ENCODE peak calls at places on chromosomes 13 and 19, in nine cellular contexts. K, F, M, V, U, E, Z, C and X are unnamed samples.

GRCh38 chr13:33015791-33016323 is 366 bp upstream of the KL start:
- DNase-seq in Z (no peak), K (peak; percentile 62), E (no peak), F (peak; percentile 17), M (peak; percentile 14), C (no peak), U (no peak), V (no peak), X (peak; percentile 59)

GRCh38 chr19:33273881-33274662 is 28.3 kb downstream of the CEBPA start:
- DNase-seq in F (peak; percentile 68), E (no peak), U (no peak), K (no peak), V (no peak), M (peak; percentile 70), Z (peak; percentile 81), C (peak; percentile 80), X (peak; percentile 31)

GRCh38 chr13:37225414-37226047 is 120.1 kb upstream of the CSNK1A1L start:
- DNase-seq in U (no peak), F (no peak), E (no peak), C (peak; percentile 40), V (no peak), Z (peak; percentile 28), K (no peak), M (no peak), X (no peak)

GRCh38 chr13:86559915-86560314 is 760.7 kb upstream of the SLITRK6 start:
- DNase-seq in V (no peak), M (no peak), K (no peak), Z (no peak), U (no peak), F (no peak), C (no peak), E (no peak), X (no peak)

GRCh38 chr13:78491978-78492377 is 111.4 kb downstream of the POU4F1 start:
- DNase-seq in C (no peak), K (no peak), E (no peak), V (no peak), U (no peak), F (no peak), M (no peak), Z (no peak), X (no peak)

GRCh38 chr19:41302624-41303351 is 7.2 kb upstream of the CCDC97 start:
- DNase-seq in M (no peak), K (no peak), F (no peak), V (no peak), E (no peak), U (no peak), C (no peak), Z (no peak), X (no peak)

GRCh38 chr13:50842711-50843255 is 709 bp downstream of the DLEU7 start:
- DNase-seq in V (no peak), Z (no peak), U (no peak), F (no peak), K (peak; percentile 41), C (no peak), M (no peak), E (no peak), X (no peak)

GRCh38 chr19:2164020-2164988 is 571 bp downstream of the DOT1L start:
- DNase-seq in F (peak; percentile 63), M (peak; percentile 31), U (no peak), Z (peak; percentile 27), K (no peak), V (peak; percentile 37), E (no peak), C (peak; percentile 47), X (peak; percentile 36)

GRCh38 chr13:23430664-23431063 is 2.8 kb downstream of the SACS start:
- DNase-seq in K (no peak), U (no peak), C (no peak), F (no peak), Z (no peak), M (no peak), V (no peak), E (no peak), X (no peak)

GRCh38 chr13:85995788-85996418 is 196.7 kb upstream of the SLITRK6 start:
- DNase-seq in M (no peak), Z (no peak), C (no peak), U (no peak), E (no peak), F (no peak), K (no peak), V (no peak), X (no peak)

DNA sequence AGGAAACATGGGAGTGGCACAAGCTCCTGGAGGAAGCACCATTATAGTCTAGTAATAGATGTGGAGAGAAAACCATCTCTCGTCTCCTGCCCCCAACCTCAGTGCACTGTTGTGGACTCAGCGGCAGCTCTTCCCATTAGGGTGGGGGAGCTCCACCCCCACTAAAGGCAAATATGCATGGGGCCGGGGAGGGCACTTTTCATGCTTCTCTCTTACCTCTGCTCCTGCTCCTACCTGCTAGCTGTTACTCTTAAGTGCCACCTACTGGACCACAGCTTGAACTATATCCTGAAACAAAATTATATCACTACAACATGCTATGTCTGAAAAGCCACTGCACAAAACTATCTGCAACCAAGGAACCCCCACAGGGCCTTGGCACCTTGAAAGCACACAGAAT is 112.6 kb upstream of the DACH1 start:
- DNase-seq in C (peak; percentile 1), U (no peak), F (no peak), M (no peak), K (no peak), Z (no peak), E (no peak), V (no peak), X (no peak)
- TF ChIP-seq CTCF in C (no peak), U (no peak), F (no peak), M (no peak), K (no peak), Z (peak; percentile 22), E (no peak), V (peak; percentile 59), X (no peak)

DNA sequence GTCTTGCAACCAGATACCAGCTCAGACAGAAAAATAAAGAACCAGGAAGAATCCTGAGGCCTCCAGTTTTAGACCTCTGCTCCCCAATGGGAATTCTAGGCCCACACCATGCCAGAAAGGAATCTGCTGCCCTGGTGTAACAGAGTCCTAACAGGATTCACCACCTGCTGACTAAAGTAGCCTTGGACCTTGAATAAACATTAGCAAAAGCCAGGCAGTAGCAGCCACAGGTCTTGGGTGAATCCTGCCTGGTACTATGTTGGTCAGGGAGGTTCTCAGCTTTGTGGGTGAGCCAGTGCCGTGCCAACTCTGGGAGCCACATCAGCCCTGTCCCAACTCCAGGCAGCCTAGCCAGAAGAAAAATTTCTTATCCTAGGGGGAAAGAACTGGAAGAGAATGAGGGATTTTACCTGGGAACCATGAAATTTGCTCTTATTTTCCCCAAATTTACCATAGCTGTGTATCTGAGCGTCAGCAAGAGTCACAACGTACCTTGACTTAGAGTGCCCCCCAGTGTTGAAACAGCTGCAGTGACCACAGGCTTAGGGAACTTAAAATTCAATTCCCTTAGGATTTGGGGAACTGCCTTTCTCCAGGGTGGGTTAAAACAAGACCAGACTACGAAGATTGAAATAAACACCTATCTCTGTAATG is 1895.6 kb upstream of the PRR20A start:
- DNase-seq in M (no peak), E (no peak), C (no peak), V (no peak), K (no peak), U (no peak), Z (no peak), F (no peak), X (peak; percentile 42)
- TF ChIP-seq CTCF in M (no peak), E (no peak), C (no peak), V (peak; percentile 70), K (no peak), U (no peak), Z (no peak), F (no peak), X (peak; percentile 69)

DNA sequence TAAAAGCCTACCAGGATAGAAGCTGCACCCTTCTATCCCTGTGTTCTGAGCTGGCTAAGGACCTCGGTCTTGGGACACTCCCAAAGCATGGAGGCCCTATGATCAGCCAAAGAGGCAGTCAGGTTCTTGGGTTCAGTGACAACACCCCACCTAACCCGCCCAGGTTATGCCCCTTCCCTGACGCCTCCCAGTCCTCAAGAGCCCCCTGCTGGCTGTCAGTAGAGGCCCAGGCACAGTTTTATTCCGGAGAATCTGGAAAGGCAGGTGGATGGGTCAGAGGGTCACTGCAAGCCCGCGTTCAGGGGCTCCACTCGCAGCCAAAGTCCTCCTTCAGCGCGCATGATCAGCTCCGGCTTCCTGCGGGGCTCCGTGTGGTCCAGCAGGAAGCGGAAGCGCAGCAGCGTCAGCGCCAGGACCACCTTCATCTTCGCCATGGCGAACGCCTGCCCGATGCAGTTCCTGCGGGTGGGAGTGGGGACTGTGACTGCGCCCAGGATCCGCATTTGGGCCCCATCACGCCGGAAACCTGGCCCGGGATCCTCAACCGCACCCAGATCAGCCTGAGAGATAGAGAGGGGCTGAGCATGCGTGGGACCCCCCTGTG is 22.3 kb downstream of the OR10H3 start:
- DNase-seq in M (peak; percentile 34), Z (no peak), U (no peak), E (peak; percentile 41), C (no peak), K (no peak), V (no peak), F (no peak), X (no peak)
- TF ChIP-seq CTCF in M (peak; percentile 32), Z (no peak), U (no peak), E (peak; percentile 54), C (no peak), K (no peak), V (no peak), F (no peak), X (no peak)

DNA sequence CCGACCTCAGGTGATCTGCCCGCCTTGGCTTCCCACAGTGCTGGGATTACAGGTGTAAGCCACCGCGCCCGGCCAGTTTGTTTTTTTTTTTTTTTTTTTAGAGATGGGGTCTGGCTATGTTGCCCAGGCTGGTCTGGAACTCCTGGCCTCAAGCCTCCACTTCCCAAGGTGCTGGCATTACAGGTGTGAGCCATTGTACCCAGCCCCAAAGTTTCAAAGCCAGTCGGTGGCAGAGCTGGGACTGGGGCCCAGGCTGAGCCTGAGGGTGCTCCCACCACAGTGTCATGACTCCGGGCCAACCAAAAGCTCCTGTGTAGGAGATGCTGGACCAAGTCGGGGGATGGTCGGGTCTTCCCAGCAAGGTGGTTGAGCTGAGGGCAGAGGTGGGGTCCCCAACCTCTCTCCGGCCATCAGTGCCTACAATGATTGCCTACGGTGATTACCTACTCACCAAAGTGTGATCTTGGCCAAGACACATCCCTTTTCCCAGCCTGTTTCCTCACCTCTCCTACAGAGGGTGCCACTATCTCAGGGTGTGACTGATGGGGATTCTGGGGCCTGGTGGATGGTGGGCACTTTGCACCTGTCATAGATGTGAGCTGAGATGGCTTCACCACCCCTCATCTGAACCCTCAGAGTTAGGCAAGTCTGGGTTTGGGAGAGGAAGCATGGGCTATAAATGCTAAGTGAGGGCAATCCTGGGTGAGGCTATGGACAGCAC is 5.9 kb upstream of the SAMD1 start:
- DNase-seq in V (no peak), F (no peak), K (no peak), U (no peak), E (no peak), C (no peak), Z (no peak), M (no peak), X (no peak)
- TF ChIP-seq CTCF in V (no peak), F (no peak), K (no peak), U (no peak), E (peak; percentile 25), C (no peak), Z (peak; percentile 14), M (no peak), X (no peak)

DNA sequence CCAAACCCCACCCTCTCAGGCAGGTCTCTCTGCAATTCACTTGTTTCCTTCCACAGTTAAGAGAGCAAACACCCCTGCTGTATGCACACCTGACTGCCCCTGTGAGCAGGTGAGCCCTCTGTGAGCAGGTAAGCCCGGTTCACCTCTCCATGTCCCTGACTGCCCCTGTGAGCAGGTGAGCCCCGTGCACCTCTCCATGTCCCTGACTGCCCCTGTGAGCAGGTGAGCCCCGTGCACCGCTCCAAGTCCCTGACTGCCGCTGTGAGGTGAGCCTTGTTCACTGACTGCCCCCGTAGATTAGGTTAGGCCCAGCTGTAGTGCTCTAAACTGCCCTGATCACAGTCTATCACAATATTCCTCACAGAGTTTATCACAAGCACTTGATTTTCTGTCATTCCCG is 29.2 kb downstream of the TMTC4 start:
- DNase-seq in F (no peak), M (no peak), E (no peak), C (no peak), K (no peak), U (no peak), V (no peak), Z (no peak), X (no peak)
- TF ChIP-seq CTCF in F (no peak), M (no peak), E (no peak), C (no peak), K (no peak), U (no peak), V (no peak), Z (no peak), X (no peak)